ENCODE peak calls at places on chromosome 1, in six cellular contexts. One of them, this sample, is unnamed.

GRCh38 chr1:20846461-20847374 is 59.6 kb upstream of the HP1BP3 start:
- DNase-seq in kidney: no peak
- DNase-seq in astrocyte of the spinal cord: no peak
- DNase-seq in fibroblast of mammary gland: no peak
- DNase-seq in brain microvascular endothelial cell: no peak
- DNase-seq in mesothelial cell of epicardium: no peak
- DNase-seq in this sample: no peak

GRCh38 chr1:180041587-180041986 is 87.0 kb downstream of the CEP350 start:
- DNase-seq in fibroblast of mammary gland: no peak
- DNase-seq in kidney: no peak
- DNase-seq in astrocyte of the spinal cord: no peak
- DNase-seq in brain microvascular endothelial cell: no peak
- DNase-seq in mesothelial cell of epicardium: no peak
- DNase-seq in this sample: no peak

GRCh38 chr1:234755449-234755863 is 145.5 kb upstream of the IRF2BP2 start:
- DNase-seq in mesothelial cell of epicardium: no peak
- DNase-seq in astrocyte of the spinal cord: peak; percentile 62
- DNase-seq in kidney: peak; percentile 89
- DNase-seq in brain microvascular endothelial cell: peak; percentile 94
- DNase-seq in fibroblast of mammary gland: peak; percentile 95
- DNase-seq in this sample: no peak

GRCh38 chr1:62508187-62508758 is 71.4 kb downstream of the USP1 start:
- DNase-seq in astrocyte of the spinal cord: peak; percentile 60
- DNase-seq in kidney: no peak
- DNase-seq in mesothelial cell of epicardium: no peak
- DNase-seq in brain microvascular endothelial cell: peak; percentile 59
- DNase-seq in fibroblast of mammary gland: peak; percentile 67
- DNase-seq in this sample: peak; percentile 24

GRCh38 chr1:6248798-6249731 is 5.1 kb downstream of the HES3 start:
- DNase-seq in kidney: peak; percentile 84
- DNase-seq in brain microvascular endothelial cell: no peak
- DNase-seq in fibroblast of mammary gland: peak; percentile 26
- DNase-seq in astrocyte of the spinal cord: no peak
- DNase-seq in mesothelial cell of epicardium: no peak
- DNase-seq in this sample: no peak

GRCh38 chr1:117613249-117613968 is 7.6 kb downstream of the TENT5C start:
- DNase-seq in fibroblast of mammary gland: peak; percentile 22
- DNase-seq in kidney: no peak
- DNase-seq in brain microvascular endothelial cell: no peak
- DNase-seq in mesothelial cell of epicardium: no peak
- DNase-seq in astrocyte of the spinal cord: no peak
- DNase-seq in this sample: no peak

GRCh38 chr1:156727914-156728598 is at the start of gene METTL25B:
- DNase-seq in fibroblast of mammary gland: peak; percentile 73
- DNase-seq in astrocyte of the spinal cord: peak; percentile 78
- DNase-seq in mesothelial cell of epicardium: peak; percentile 79
- DNase-seq in kidney: peak; percentile 94
- DNase-seq in brain microvascular endothelial cell: peak; percentile 54
- DNase-seq in this sample: peak; percentile 48

GRCh38 chr1:209685835-209686234 is 10.6 kb downstream of the G0S2 start:
- DNase-seq in brain microvascular endothelial cell: no peak
- DNase-seq in mesothelial cell of epicardium: no peak
- DNase-seq in astrocyte of the spinal cord: no peak
- DNase-seq in kidney: no peak
- DNase-seq in fibroblast of mammary gland: no peak
- DNase-seq in this sample: no peak

GRCh38 chr1:214473392-214473791 is 78.0 kb downstream of the PTPN14 start:
- DNase-seq in kidney: no peak
- DNase-seq in astrocyte of the spinal cord: peak; percentile 35
- DNase-seq in fibroblast of mammary gland: peak; percentile 62
- DNase-seq in brain microvascular endothelial cell: no peak
- DNase-seq in mesothelial cell of epicardium: no peak
- DNase-seq in this sample: no peak

DNA sequence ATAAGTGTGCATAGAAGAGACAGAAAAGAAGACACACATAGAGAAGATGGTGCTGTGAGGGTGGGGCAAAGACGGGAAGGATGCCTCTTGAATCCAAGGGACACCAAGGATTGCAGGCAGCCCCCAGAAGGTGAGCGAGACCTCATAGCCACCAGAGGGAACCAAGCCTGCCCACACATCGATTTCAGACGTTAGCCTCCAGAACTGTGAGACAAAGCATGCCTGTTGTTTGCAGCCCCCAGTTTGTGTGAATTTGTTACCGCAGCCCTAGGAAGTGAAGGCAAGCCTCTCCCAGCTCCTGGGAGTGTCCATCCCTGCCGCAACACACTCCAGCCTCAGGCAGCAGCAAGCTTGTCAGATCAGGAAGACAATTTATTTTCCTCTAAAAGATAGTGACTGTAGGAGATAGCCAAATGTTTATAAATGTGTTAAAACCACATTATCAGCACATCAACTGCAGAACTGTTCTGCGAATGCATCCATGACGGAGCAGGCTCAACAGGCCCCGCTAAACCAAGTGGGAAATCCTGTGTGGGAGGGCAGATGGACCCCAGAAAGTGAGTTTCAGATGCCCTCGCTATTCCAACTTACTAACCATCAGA is 543.3 kb downstream of the MATN1 start:
- DNase-seq in astrocyte of the spinal cord: no peak
- DNase-seq in fibroblast of mammary gland: no peak
- DNase-seq in mesothelial cell of epicardium: peak; percentile 7
- DNase-seq in brain microvascular endothelial cell: no peak
- DNase-seq in kidney: no peak
- DNase-seq in this sample: no peak
- TF ChIP-seq CTCF in astrocyte of the spinal cord: no peak
- TF ChIP-seq CTCF in fibroblast of mammary gland: no peak
- TF ChIP-seq CTCF in mesothelial cell of epicardium: no peak
- TF ChIP-seq CTCF in brain microvascular endothelial cell: no peak
- TF ChIP-seq CTCF in kidney: no peak
- TF ChIP-seq CTCF in this sample: no peak

GRCh38 chr1:229271448-229272120 is 673 bp downstream of the RAB4A start:
- DNase-seq in brain microvascular endothelial cell: no peak
- DNase-seq in kidney: no peak
- DNase-seq in fibroblast of mammary gland: peak; percentile 19
- DNase-seq in astrocyte of the spinal cord: peak; percentile 36
- DNase-seq in mesothelial cell of epicardium: no peak
- DNase-seq in this sample: no peak
- TF ChIP-seq CTCF in brain microvascular endothelial cell: peak; percentile 22
- TF ChIP-seq CTCF in kidney: no peak
- TF ChIP-seq CTCF in fibroblast of mammary gland: no peak
- TF ChIP-seq CTCF in astrocyte of the spinal cord: peak; percentile 24
- TF ChIP-seq CTCF in mesothelial cell of epicardium: no peak
- TF ChIP-seq CTCF in this sample: no peak

GRCh38 chr1:43367904-43368645 is at the start of gene ELOVL1:
- DNase-seq in kidney: peak; percentile 98
- DNase-seq in brain microvascular endothelial cell: peak; percentile 74
- DNase-seq in mesothelial cell of epicardium: peak; percentile 79
- DNase-seq in fibroblast of mammary gland: peak; percentile 76
- DNase-seq in astrocyte of the spinal cord: peak; percentile 88
- DNase-seq in this sample: peak; percentile 47
- TF ChIP-seq CTCF in kidney: no peak
- TF ChIP-seq CTCF in brain microvascular endothelial cell: peak; percentile 51
- TF ChIP-seq CTCF in mesothelial cell of epicardium: no peak
- TF ChIP-seq CTCF in fibroblast of mammary gland: peak; percentile 7
- TF ChIP-seq CTCF in astrocyte of the spinal cord: peak; percentile 29
- TF ChIP-seq CTCF in this sample: peak; percentile 24

GRCh38 chr1:161117681-161118581 is at the start of the genes NIT1 and PFDN2:
- DNase-seq in brain microvascular endothelial cell: peak; percentile 78
- DNase-seq in mesothelial cell of epicardium: peak; percentile 91
- DNase-seq in astrocyte of the spinal cord: peak; percentile 90
- DNase-seq in kidney: peak; percentile 95
- DNase-seq in fibroblast of mammary gland: peak; percentile 81
- DNase-seq in this sample: peak; percentile 66
- TF ChIP-seq CTCF in brain microvascular endothelial cell: no peak
- TF ChIP-seq CTCF in mesothelial cell of epicardium: no peak
- TF ChIP-seq CTCF in astrocyte of the spinal cord: no peak
- TF ChIP-seq CTCF in kidney: peak; percentile 10
- TF ChIP-seq CTCF in fibroblast of mammary gland: no peak
- TF ChIP-seq CTCF in this sample: no peak

This sample was measured in astrocyte of the cerebellum.